ENCODE peak calls at places on chromosomes 16 and 17, in seven cellular contexts. M is kidney; S is activated gamma-delta T cell treated with anti-CD3 and anti-CD28 coated beads, Interleukin-2, amount 50 U/mL, for 16 hours; X is HepG2; J is progenitor cell of endocrine pancreas; B is transverse colon; L is activated CD4-positive, alpha-beta T cell treated with anti-CD3 and anti-CD28 coated beads, Interleukin-2, amount 50 U/mL, for 4 hours. A is an unnamed sample.
A peak's percentile ranks its signal among the peaks of the same experiment; 100 is the strongest.

GRCh38 chr16:72925631-72925979 is 122.3 kb downstream of the ZFHX3 start:
- DNase-seq in M (no peak), L (no peak), S (no peak), X (no peak), B (no peak), J (no peak), A (no peak)

GRCh38 chr17:17446666-17447155 is 30.1 kb upstream of the MED9 start:
- DNase-seq in M (no peak), X (no peak), B (no peak), J (no peak), S (no peak), L (no peak), A (no peak)

GRCh38 chr16:65574311-65574966 is 452.6 kb upstream of the CDH11 start:
- DNase-seq in B (no peak), M (no peak), S (no peak), X (no peak), J (no peak), L (no peak), A (no peak)

GRCh38 chr17:49910094-49910857 is 58.7 kb upstream of the DLX4 start:
- DNase-seq in B (no peak), L (peak; percentile 8), M (no peak), S (no peak), X (no peak), J (no peak), A (peak; percentile 68)

GRCh38 chr16:47732122-47732805 is 271.1 kb downstream of the PHKB start:
- DNase-seq in M (no peak), L (no peak), B (no peak), S (no peak), X (no peak), J (no peak), A (no peak)

GRCh38 chr16:85724936-85725335 is 26.0 kb downstream of the C16orf74 start:
- DNase-seq in S (no peak), X (no peak), J (no peak), M (no peak), L (no peak), B (no peak), A (no peak)

GRCh38 chr16:51150159-51150893 is 744 bp downstream of the SALL1 start:
- DNase-seq in L (no peak), B (no peak), X (no peak), J (peak; percentile 23), M (no peak), S (no peak), A (no peak)

GRCh38 chr17:7132511-7133094 is 18.0 kb upstream of the ASGR2 start:
- DNase-seq in J (no peak), X (peak; percentile 61), B (peak; percentile 27), L (peak; percentile 36), M (no peak), S (peak; percentile 44), A (peak; percentile 73)

GRCh38 chr17:69763503-69763902 is 311.5 kb upstream of the KCNJ16 start:
- DNase-seq in B (no peak), J (no peak), M (no peak), L (no peak), S (no peak), X (no peak), A (no peak)

GRCh38 chr17:74738051-74738996 is 1.3 kb downstream of the RAB37 start:
- DNase-seq in X (peak; percentile 82), L (peak; percentile 50), M (peak; percentile 88), B (peak; percentile 76), J (no peak), S (peak; percentile 75), A (no peak)

GRCh38 chr16:12618515-12618914 is 185.2 kb downstream of the CPPED1 start:
- DNase-seq in J (no peak), M (peak; percentile 83), B (no peak), X (no peak), L (no peak), S (no peak), A (no peak)

GRCh38 chr17:15343749-15344148 is 2.4 kb upstream of the TEKT3 start:
- DNase-seq in S (no peak), L (no peak), J (no peak), M (no peak), B (no peak), X (no peak), A (no peak)

GRCh38 chr16:10181196-10182162 is 749 bp downstream of the GRIN2A start:
- DNase-seq in J (peak; percentile 82), B (peak; percentile 60), S (no peak), L (no peak), X (peak; percentile 38), M (peak; percentile 91), A (peak; percentile 88)

GRCh38 chr17:44759096-44759915 is 518 bp downstream of the ADAM11 start:
- DNase-seq in B (no peak), X (no peak), L (no peak), M (peak; percentile 67), J (no peak), S (no peak), A (no peak)

GRCh38 chr16:1900452-1900774 is 17.8 kb downstream of the HS3ST6 start:
- DNase-seq in X (no peak), B (no peak), S (no peak), L (no peak), J (no peak), M (peak; percentile 29), A (no peak)

GRCh38 chr17:79788455-79788854 is 8.4 kb downstream of the CBX8 start:
- DNase-seq in J (no peak), M (no peak), L (no peak), S (no peak), X (no peak), B (no peak), A (no peak)

GRCh38 chr16:57566436-57566835 is 24.0 kb downstream of the ADGRG5 start:
- DNase-seq in M (no peak), B (no peak), S (no peak), J (no peak), L (no peak), X (no peak), A (no peak)

GRCh38 chr17:79969906-79970305 is 65.8 kb downstream of the TBC1D16 start:
- DNase-seq in B (no peak), J (no peak), S (no peak), M (no peak), X (no peak), L (no peak), A (no peak)